ENCODE peak calls at places on chromosome 9, in four cellular contexts. M, H, U and S are unnamed samples.
A peak's percentile ranks its signal among the peaks of the same experiment; 100 is the strongest.

GRCh38 chr9:8613346-8613825 is 813.8 kb upstream of the DMAC1 start:
- DNase-seq in M (no peak), H (no peak), U (no peak), S (no peak)

GRCh38 chr9:32879335-32879734 is 96.0 kb downstream of the TMEM215 start:
- DNase-seq in M (no peak), H (no peak), U (no peak), S (no peak)

GRCh38 chr9:89153618-89154017 is 25.0 kb downstream of the SHC3 start:
- DNase-seq in M (peak; percentile 61), H (no peak), U (no peak), S (no peak)

GRCh38 chr9:121962421-121962820 is 130.7 kb downstream of the TTLL11 start:
- DNase-seq in M (no peak), H (no peak), U (no peak), S (no peak)

GRCh38 chr9:123420560-123421210 is 64.7 kb downstream of the CRB2 start:
- DNase-seq in M (peak; percentile 38), H (no peak), U (no peak), S (no peak)

GRCh38 chr9:131709741-131710499 is 30.0 kb downstream of the RAPGEF1 start:
- DNase-seq in M (no peak), H (no peak), U (peak; percentile 69), S (no peak)

GRCh38 chr9:111914749-111915424 is 18.3 kb downstream of the UGCG start:
- DNase-seq in M (no peak), H (no peak), U (no peak), S (no peak)

GRCh38 chr9:112061152-112061740 is 113.9 kb downstream of the SUSD1 start:
- DNase-seq in M (peak; percentile 88), H (no peak), U (peak; percentile 74), S (peak; percentile 23)

GRCh38 chr9:98118640-98119601 is at the start of gene TRIM14:
- DNase-seq in M (peak; percentile 84), H (peak; percentile 43), U (peak; percentile 86), S (peak; percentile 13)

GRCh38 chr9:121771418-121771817 is 120.0 kb downstream of the DAB2IP start:
- DNase-seq in M (peak; percentile 45), H (no peak), U (no peak), S (no peak)

GRCh38 chr9:134214395-134214765 is 50.0 kb upstream of the RNU6ATAC start:
- DNase-seq in M (peak; percentile 28), H (no peak), U (no peak), S (no peak)

GRCh38 chr9:79357620-79358019 is 214.1 kb upstream of the TLE4 start:
- DNase-seq in M (peak; percentile 66), H (peak; percentile 1), U (no peak), S (no peak)

GRCh38 chr9:9557804-9558334 is 1054.9 kb downstream of the PTPRD start:
- DNase-seq in M (peak; percentile 15), H (no peak), U (no peak), S (no peak)

GRCh38 chr9:133463234-133463863 is 3.6 kb downstream of the CACFD1 start:
- DNase-seq in M (no peak), H (peak; percentile 27), U (no peak), S (no peak)

GRCh38 chr9:120904061-120904998 is 22.3 kb downstream of the TRAF1 start:
- DNase-seq in M (no peak), H (no peak), U (no peak), S (no peak)